ENCODE peak calls at places on chromosomes 7 and 10, in six cellular contexts. One of them, this sample, is unnamed.

GRCh38 chr10:74208081-74208480 is 57.1 kb downstream of the ADK start:
- ATAC-seq in body of pancreas: peak; percentile 33
- ATAC-seq in right lobe of liver: peak; percentile 43
- ATAC-seq in A549: no peak
- ATAC-seq in HepG2: peak; percentile 55
- ATAC-seq in GM12878: peak; percentile 20
- ATAC-seq in this sample: no peak

GRCh38 chr10:52259428-52259812 is 54.7 kb upstream of the DKK1 start:
- ATAC-seq in body of pancreas: no peak
- ATAC-seq in right lobe of liver: no peak
- ATAC-seq in A549: no peak
- ATAC-seq in HepG2: no peak
- ATAC-seq in GM12878: no peak
- ATAC-seq in this sample: no peak

GRCh38 chr10:806451-807162 is 117.1 kb upstream of the DIP2C start:
- ATAC-seq in body of pancreas: no peak
- ATAC-seq in right lobe of liver: no peak
- ATAC-seq in A549: no peak
- ATAC-seq in HepG2: no peak
- ATAC-seq in GM12878: no peak
- ATAC-seq in this sample: no peak

GRCh38 chr10:101380353-101381017 is 26.5 kb downstream of the BTRC start:
- ATAC-seq in body of pancreas: no peak
- ATAC-seq in right lobe of liver: no peak
- ATAC-seq in A549: no peak
- ATAC-seq in HepG2: no peak
- ATAC-seq in GM12878: no peak
- ATAC-seq in this sample: no peak

GRCh38 chr7:50667789-50668226 is 102.6 kb upstream of the DDC start:
- ATAC-seq in body of pancreas: peak; percentile 45
- ATAC-seq in right lobe of liver: peak; percentile 75
- ATAC-seq in A549: no peak
- ATAC-seq in HepG2: no peak
- ATAC-seq in GM12878: no peak
- ATAC-seq in this sample: peak; percentile 73

GRCh38 chr7:28853150-28853549 is 105.0 kb downstream of the TRIL start:
- ATAC-seq in body of pancreas: no peak
- ATAC-seq in right lobe of liver: no peak
- ATAC-seq in A549: no peak
- ATAC-seq in HepG2: no peak
- ATAC-seq in GM12878: no peak
- ATAC-seq in this sample: no peak

GRCh38 chr7:32257632-32258031 is 187.4 kb upstream of the PDE1C start:
- ATAC-seq in body of pancreas: no peak
- ATAC-seq in right lobe of liver: no peak
- ATAC-seq in A549: no peak
- ATAC-seq in HepG2: no peak
- ATAC-seq in GM12878: no peak
- ATAC-seq in this sample: no peak

GRCh38 chr7:67423058-67423457 is 426.4 kb downstream of the TYW1 start:
- ATAC-seq in body of pancreas: no peak
- ATAC-seq in right lobe of liver: no peak
- ATAC-seq in A549: no peak
- ATAC-seq in HepG2: no peak
- ATAC-seq in GM12878: no peak
- ATAC-seq in this sample: no peak

GRCh38 chr7:112515989-112516388 is 35.2 kb downstream of the LSMEM1 start:
- ATAC-seq in body of pancreas: no peak
- ATAC-seq in right lobe of liver: no peak
- ATAC-seq in A549: no peak
- ATAC-seq in HepG2: peak; percentile 43
- ATAC-seq in GM12878: peak; percentile 43
- ATAC-seq in this sample: no peak

GRCh38 chr7:143085109-143085508 is 33.0 kb downstream of the OR6V1 start:
- ATAC-seq in body of pancreas: no peak
- ATAC-seq in right lobe of liver: no peak
- ATAC-seq in A549: no peak
- ATAC-seq in HepG2: no peak
- ATAC-seq in GM12878: no peak
- ATAC-seq in this sample: no peak

GRCh38 chr10:7170626-7171322 is 240.1 kb downstream of the SFMBT2 start:
- ATAC-seq in body of pancreas: no peak
- ATAC-seq in right lobe of liver: no peak
- ATAC-seq in A549: no peak
- ATAC-seq in HepG2: no peak
- ATAC-seq in GM12878: no peak
- ATAC-seq in this sample: peak; percentile 21

GRCh38 chr7:131066635-131067034 is 261.0 kb upstream of the MKLN1 start:
- ATAC-seq in body of pancreas: no peak
- ATAC-seq in right lobe of liver: peak; percentile 57
- ATAC-seq in A549: peak; percentile 16
- ATAC-seq in HepG2: no peak
- ATAC-seq in GM12878: no peak
- ATAC-seq in this sample: no peak

GRCh38 chr7:80532153-80532552 is 20.3 kb upstream of the GNAT3 start:
- ATAC-seq in body of pancreas: no peak
- ATAC-seq in right lobe of liver: no peak
- ATAC-seq in A549: no peak
- ATAC-seq in HepG2: no peak
- ATAC-seq in GM12878: no peak
- ATAC-seq in this sample: no peak

GRCh38 chr7:80533287-80533686 is 21.4 kb upstream of the GNAT3 start:
- ATAC-seq in body of pancreas: no peak
- ATAC-seq in right lobe of liver: no peak
- ATAC-seq in A549: no peak
- ATAC-seq in HepG2: no peak
- ATAC-seq in GM12878: no peak
- ATAC-seq in this sample: no peak

GRCh38 chr7:80542398-80542797 is 30.5 kb upstream of the GNAT3 start:
- ATAC-seq in body of pancreas: no peak
- ATAC-seq in right lobe of liver: no peak
- ATAC-seq in A549: peak; percentile 73
- ATAC-seq in HepG2: no peak
- ATAC-seq in GM12878: no peak
- ATAC-seq in this sample: no peak

GRCh38 chr7:80540841-80541240 is 29.0 kb upstream of the GNAT3 start:
- ATAC-seq in body of pancreas: no peak
- ATAC-seq in right lobe of liver: no peak
- ATAC-seq in A549: no peak
- ATAC-seq in HepG2: no peak
- ATAC-seq in GM12878: no peak
- ATAC-seq in this sample: no peak

DNA sequence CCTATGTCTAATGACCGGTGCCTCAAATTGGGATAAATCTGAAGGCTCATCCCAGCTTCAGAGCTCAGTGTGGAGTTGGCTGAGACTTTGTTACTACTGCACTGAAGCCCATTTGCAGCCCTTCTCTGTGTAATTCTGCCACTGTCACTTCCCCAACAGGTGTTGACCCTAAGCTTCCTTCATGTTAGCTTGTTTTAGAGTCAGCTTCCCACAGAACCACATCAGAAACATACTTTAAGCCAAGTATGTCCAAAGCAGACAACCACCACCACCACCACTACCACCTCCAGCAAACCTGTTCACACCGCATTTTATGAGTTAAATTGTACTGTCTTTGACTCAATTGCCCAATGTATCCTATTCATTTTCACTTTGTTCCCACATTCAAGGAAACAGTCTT is 25.2 kb upstream of the GNAT3 start:
- ATAC-seq in body of pancreas: no peak
- ATAC-seq in right lobe of liver: no peak
- ATAC-seq in A549: no peak
- ATAC-seq in HepG2: no peak
- ATAC-seq in GM12878: no peak
- ATAC-seq in this sample: no peak
- TF ChIP-seq POLR2A in body of pancreas: no peak
- TF ChIP-seq POLR2A in right lobe of liver: no peak
- TF ChIP-seq POLR2A in A549: no peak
- TF ChIP-seq POLR2A in HepG2: no peak
- TF ChIP-seq POLR2A in GM12878: no peak
- TF ChIP-seq POLR2A in this sample: no peak

DNA sequence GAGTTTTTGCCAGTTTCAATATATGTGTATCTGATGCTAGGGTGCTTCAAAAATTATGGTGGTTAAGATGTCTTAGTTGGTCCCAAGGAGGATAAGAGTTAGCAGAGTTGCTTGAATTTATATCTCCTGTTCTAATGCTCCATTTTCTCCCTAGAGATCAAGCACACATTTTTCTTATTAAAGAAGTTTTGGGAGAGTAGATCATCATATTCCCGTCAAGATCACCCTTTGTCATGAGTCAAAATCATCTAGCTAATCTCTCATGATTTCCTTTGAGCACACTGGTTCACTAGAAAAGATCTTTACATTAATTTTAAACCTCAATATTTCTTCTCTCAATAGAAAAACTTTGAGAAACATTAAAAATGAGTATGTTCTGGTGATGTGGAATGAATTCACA is 429.9 kb upstream of the SEMA3A start:
- ATAC-seq in body of pancreas: no peak
- ATAC-seq in right lobe of liver: no peak
- ATAC-seq in A549: no peak
- ATAC-seq in HepG2: no peak
- ATAC-seq in GM12878: no peak
- ATAC-seq in this sample: no peak
- TF ChIP-seq POLR2A in body of pancreas: no peak
- TF ChIP-seq POLR2A in right lobe of liver: no peak
- TF ChIP-seq POLR2A in A549: no peak
- TF ChIP-seq POLR2A in HepG2: no peak
- TF ChIP-seq POLR2A in GM12878: no peak
- TF ChIP-seq POLR2A in this sample: no peak

GRCh38 chr10:14571866-14572507 is 202.7 kb downstream of the FAM107B start:
- ATAC-seq in body of pancreas: peak; percentile 96
- ATAC-seq in right lobe of liver: peak; percentile 75
- ATAC-seq in A549: peak; percentile 86
- ATAC-seq in HepG2: peak; percentile 95
- ATAC-seq in GM12878: peak; percentile 92
- ATAC-seq in this sample: no peak
- TF ChIP-seq POLR2A in body of pancreas: peak; percentile 41
- TF ChIP-seq POLR2A in right lobe of liver: peak; percentile 82
- TF ChIP-seq POLR2A in A549: no peak
- TF ChIP-seq POLR2A in HepG2: no peak
- TF ChIP-seq POLR2A in GM12878: peak; percentile 40
- TF ChIP-seq POLR2A in this sample: no peak

GRCh38 chr7:125032943-125033342 is 103.3 kb upstream of the POT1 start:
- ATAC-seq in body of pancreas: no peak
- ATAC-seq in right lobe of liver: peak; percentile 93
- ATAC-seq in A549: no peak
- ATAC-seq in HepG2: no peak
- ATAC-seq in GM12878: no peak
- ATAC-seq in this sample: no peak
- TF ChIP-seq POLR2A in body of pancreas: no peak
- TF ChIP-seq POLR2A in right lobe of liver: no peak
- TF ChIP-seq POLR2A in A549: no peak
- TF ChIP-seq POLR2A in HepG2: no peak
- TF ChIP-seq POLR2A in GM12878: no peak
- TF ChIP-seq POLR2A in this sample: no peak

GRCh38 chr7:44884553-44885393 is 557 bp downstream of the PURB start:
- ATAC-seq in body of pancreas: peak; percentile 35
- ATAC-seq in right lobe of liver: peak; percentile 34
- ATAC-seq in A549: peak; percentile 63
- ATAC-seq in HepG2: peak; percentile 38
- ATAC-seq in GM12878: peak; percentile 24
- ATAC-seq in this sample: peak; percentile 42
- TF ChIP-seq POLR2A in body of pancreas: peak; percentile 46
- TF ChIP-seq POLR2A in right lobe of liver: no peak
- TF ChIP-seq POLR2A in A549: no peak
- TF ChIP-seq POLR2A in HepG2: no peak
- TF ChIP-seq POLR2A in GM12878: peak; percentile 72
- TF ChIP-seq POLR2A in this sample: peak; percentile 29

GRCh38 chr7:44084695-44085094 is 2.4 kb upstream of the POLM start:
- ATAC-seq in body of pancreas: no peak
- ATAC-seq in right lobe of liver: no peak
- ATAC-seq in A549: no peak
- ATAC-seq in HepG2: no peak
- ATAC-seq in GM12878: no peak
- ATAC-seq in this sample: no peak

GRCh38 chr7:44081266-44081748 is 1.0 kb downstream of the POLM start:
- ATAC-seq in body of pancreas: no peak
- ATAC-seq in right lobe of liver: no peak
- ATAC-seq in A549: no peak
- ATAC-seq in HepG2: no peak
- ATAC-seq in GM12878: peak; percentile 46
- ATAC-seq in this sample: no peak

GRCh38 chr7:44080686-44081265 is 1.6 kb downstream of the POLM start:
- ATAC-seq in body of pancreas: no peak
- ATAC-seq in right lobe of liver: no peak
- ATAC-seq in A549: no peak
- ATAC-seq in HepG2: no peak
- ATAC-seq in GM12878: no peak
- ATAC-seq in this sample: no peak

GRCh38 chr7:44083796-44084195 is 1.5 kb upstream of the POLM start:
- ATAC-seq in body of pancreas: no peak
- ATAC-seq in right lobe of liver: no peak
- ATAC-seq in A549: no peak
- ATAC-seq in HepG2: no peak
- ATAC-seq in GM12878: no peak
- ATAC-seq in this sample: no peak

GRCh38 chr7:44082541-44083207 is 344 bp upstream of the POLM start:
- ATAC-seq in body of pancreas: peak; percentile 96
- ATAC-seq in right lobe of liver: peak; percentile 95
- ATAC-seq in A549: peak; percentile 94
- ATAC-seq in HepG2: peak; percentile 97
- ATAC-seq in GM12878: peak; percentile 92
- ATAC-seq in this sample: peak; percentile 97
- TF ChIP-seq POLR2A in body of pancreas: peak; percentile 72
- TF ChIP-seq POLR2A in right lobe of liver: peak; percentile 71
- TF ChIP-seq POLR2A in A549: peak; percentile 82
- TF ChIP-seq POLR2A in HepG2: peak; percentile 75
- TF ChIP-seq POLR2A in GM12878: no peak
- TF ChIP-seq POLR2A in this sample: peak; percentile 77

GRCh38 chr10:124461642-124462347 is at the start of gene LHPP:
- ATAC-seq in body of pancreas: peak; percentile 98
- ATAC-seq in right lobe of liver: peak; percentile 92
- ATAC-seq in A549: peak; percentile 98
- ATAC-seq in HepG2: peak; percentile 95
- ATAC-seq in GM12878: peak; percentile 98
- ATAC-seq in this sample: peak; percentile 97
- TF ChIP-seq POLR2A in body of pancreas: peak; percentile 45
- TF ChIP-seq POLR2A in right lobe of liver: peak; percentile 56
- TF ChIP-seq POLR2A in A549: peak; percentile 89
- TF ChIP-seq POLR2A in HepG2: peak; percentile 79
- TF ChIP-seq POLR2A in GM12878: peak; percentile 72
- TF ChIP-seq POLR2A in this sample: peak; percentile 48